ENCODE peak calls at places on chromosomes 16 and 17, in four cellular contexts. W is fibroblast of pulmonary artery; N is stimulated activated CD4-positive, alpha-beta T cell treated with anti-CD3 and anti-CD28 coated beads, Interleukin-15, amount 100 ng/mL, for 48 hours; E is cerebellar cortex. U is an unnamed sample.

GRCh38 chr16:12503201-12503600 is 300.5 kb downstream of the CPPED1 start:
- DNase-seq in W (no peak), E (no peak), N (no peak), U (no peak)

GRCh38 chr17:7548585-7549400 is at the start of gene TNFSF12:
- DNase-seq in E (no peak), N (peak), W (no peak), U (peak)

GRCh38 chr16:25040543-25040942 is 25.4 kb upstream of the ARHGAP17 start:
- DNase-seq in N (no peak), W (no peak), E (no peak), U (no peak)

GRCh38 chr17:77388384-77389306 is 247.9 kb downstream of the SEC14L1 start:
- DNase-seq in N (no peak), E (no peak), W (no peak), U (no peak)

GRCh38 chr17:41620583-41621434 is 3.6 kb downstream of the KRT17 start:
- DNase-seq in N (no peak), W (peak), E (no peak), U (no peak)

GRCh38 chr16:964696-965395 is 5.9 kb downstream of the LMF1 start:
- DNase-seq in N (peak), W (no peak), E (no peak), U (no peak)

GRCh38 chr17:17906418-17907215 is 65.6 kb downstream of the TOM1L2 start:
- DNase-seq in E (no peak), W (no peak), N (no peak), U (no peak)

GRCh38 chr16:79758615-79759346 is 158.2 kb upstream of the MAF start:
- DNase-seq in N (no peak), W (no peak), E (no peak), U (no peak)

GRCh38 chr16:5905935-5906334 is 808.3 kb upstream of the EEF2KMT start:
- DNase-seq in W (no peak), E (no peak), N (no peak), U (no peak)

GRCh38 chr17:16516594-16517018 is 24.6 kb upstream of the LRRC75A start:
- DNase-seq in N (no peak), W (peak), E (peak), U (peak)

GRCh38 chr17:35934760-35935159 is 4.2 kb upstream of the RDM1 start:
- DNase-seq in W (peak), E (no peak), N (no peak), U (peak)

GRCh38 chr17:76266244-76266938 is 1.2 kb downstream of the UBALD2 start:
- DNase-seq in E (no peak), N (no peak), W (peak), U (no peak)

GRCh38 chr17:59027750-59028149 is 78.9 kb downstream of the TRIM37 start:
- DNase-seq in N (no peak), W (no peak), E (no peak), U (peak)

GRCh38 chr17:17712268-17712924 is 31.1 kb downstream of the RAI1 start:
- DNase-seq in W (peak), E (no peak), N (no peak), U (no peak)

GRCh38 chr17:66200685-66201092 is 8.8 kb upstream of the CEP112 start:
- DNase-seq in E (peak), W (peak), N (peak), U (peak)

GRCh38 chr17:15121426-15121825 is 143.7 kb downstream of the PMP22 start:
- DNase-seq in E (no peak), N (no peak), W (no peak), U (no peak)

GRCh38 chr17:19287651-19288050 is 50.5 kb downstream of the EPN2 start:
- DNase-seq in N (no peak), E (peak), W (no peak), U (no peak)

GRCh38 chr17:16300554-16300953 is 52.7 kb downstream of the CENPV start:
- DNase-seq in W (no peak), E (no peak), N (no peak), U (no peak)

GRCh38 chr17:27846042-27846655 is 45.8 kb upstream of the NOS2 start:
- DNase-seq in E (no peak), N (no peak), W (no peak), U (no peak)

GRCh38 chr17:50244771-50245170 is 29.5 kb upstream of the TMEM92 start:
- DNase-seq in W (no peak), E (no peak), N (no peak), U (no peak)

GRCh38 chr16:20949660-20950059 is 49.1 kb downstream of the LYRM1 start:
- DNase-seq in E (no peak), W (no peak), N (no peak), U (no peak)

GRCh38 chr17:49016775-49017463 is 19.7 kb downstream of the IGF2BP1 start:
- DNase-seq in N (no peak), E (no peak), W (peak), U (peak)

GRCh38 chr17:76130473-76130872 is 10.6 kb downstream of the FOXJ1 start:
- DNase-seq in N (no peak), W (no peak), E (no peak), U (no peak)

GRCh38 chr16:85239871-85240270 is 127.6 kb upstream of the CIBAR2 start:
- DNase-seq in N (no peak), E (no peak), W (no peak), U (no peak)

GRCh38 chr17:67717192-67717623 is 528 bp upstream of the NOL11 start:
- DNase-seq in E (no peak), W (no peak), N (no peak), U (no peak)

GRCh38 chr17:47934856-47935255 is 6.5 kb upstream of the PNPO start:
- DNase-seq in E (no peak), N (no peak), W (no peak), U (no peak)

GRCh38 chr17:2233441-2233947 is 70.1 kb downstream of the SMG6 start:
- DNase-seq in W (peak), E (no peak), N (no peak), U (no peak)

GRCh38 chr17:44992242-44992939 is 24.3 kb upstream of the C1QL1 start:
- DNase-seq in W (no peak), E (no peak), N (no peak), U (no peak)

GRCh38 chr16:80759419-80760162 is 44.8 kb downstream of the CDYL2 start:
- DNase-seq in N (no peak), E (no peak), W (no peak), U (no peak)

GRCh38 chr16:69276143-69277115 is 34.7 kb upstream of the VPS4A start:
- DNase-seq in N (no peak), E (no peak), W (peak), U (no peak)

GRCh38 chr16:48682971-48683370 is 73.0 kb upstream of the N4BP1 start:
- DNase-seq in E (no peak), N (no peak), W (no peak), U (no peak)

GRCh38 chr17:66949501-66949900 is 15.0 kb upstream of the CACNG4 start:
- DNase-seq in E (no peak), N (no peak), W (peak), U (no peak)

GRCh38 chr17:33241390-33241789 is 51.7 kb downstream of the ASIC2 start:
- DNase-seq in W (peak), N (no peak), E (no peak), U (no peak)

GRCh38 chr17:63406689-63407330 is 39.3 kb downstream of the CYB561 start:
- DNase-seq in E (peak), W (peak), N (peak), U (peak)

GRCh38 chr16:53892155-53892554 is 188.2 kb downstream of the FTO start:
- DNase-seq in W (peak), N (no peak), E (peak), U (peak)